ENCODE peak calls at places on chromosomes 5 and 9, in eight cellular contexts. M, C, K, A, E, X, I and N are unnamed samples.

GRCh38 chr5:180289966-180290365 is 1.9 kb downstream of the MAPK9 start:
- DNase-seq in I (no peak), E (no peak), C (no peak), X (no peak), A (no peak), M (no peak), K (no peak), N (no peak)

GRCh38 chr5:28473531-28474107 is 1435.2 kb upstream of the CDH9 start:
- DNase-seq in I (peak), C (peak), X (no peak), M (no peak), K (peak), A (no peak), E (peak), N (peak)

GRCh38 chr9:35858428-35858827 is 11.8 kb downstream of the OR13J1 start:
- DNase-seq in I (no peak), K (no peak), M (no peak), C (no peak), A (no peak), X (no peak), E (no peak), N (no peak)

GRCh38 chr5:126503602-126504104 is 80.4 kb downstream of the GRAMD2B start:
- DNase-seq in E (peak), X (peak), M (no peak), A (no peak), I (peak), C (no peak), K (peak), N (peak)

GRCh38 chr5:171521219-171521633 is 101.8 kb downstream of the FGF18 start:
- DNase-seq in I (peak), E (peak), K (peak), X (peak), A (no peak), C (no peak), M (peak), N (peak)

GRCh38 chr9:79667716-79668458 is 96.1 kb downstream of the TLE4 start:
- DNase-seq in M (no peak), X (no peak), I (no peak), A (no peak), K (no peak), E (peak), C (no peak), N (no peak)

GRCh38 chr5:56345352-56345751 is 112.2 kb upstream of the ANKRD55 start:
- DNase-seq in X (no peak), A (no peak), M (no peak), C (no peak), E (no peak), K (no peak), I (no peak), N (no peak)

GRCh38 chr9:12775963-12776774 is 1.3 kb downstream of the LURAP1L start:
- DNase-seq in E (peak), M (peak), X (peak), C (peak), A (no peak), I (peak), K (peak), N (peak)

GRCh38 chr5:171954721-171955120 is 51.7 kb downstream of the FBXW11 start:
- DNase-seq in K (peak), X (no peak), I (peak), M (no peak), E (peak), A (no peak), C (no peak), N (no peak)

GRCh38 chr9:1875921-1876448 is 139.2 kb upstream of the SMARCA2 start:
- DNase-seq in M (no peak), C (no peak), A (peak), K (peak), E (no peak), I (no peak), X (no peak), N (no peak)

GRCh38 chr9:16262467-16263261 is 607.8 kb downstream of the BNC2 start:
- DNase-seq in A (no peak), I (peak), X (no peak), M (no peak), E (no peak), K (peak), C (no peak), N (peak)

GRCh38 chr5:16935271-16936149 is 578 bp downstream of the MYO10 start:
- DNase-seq in E (peak), M (peak), X (no peak), I (peak), K (peak), C (no peak), A (peak), N (peak)

GRCh38 chr5:135211083-135211790 is 177.2 kb upstream of the PITX1 start:
- DNase-seq in X (no peak), M (no peak), I (no peak), C (no peak), K (no peak), E (no peak), A (no peak), N (no peak)

GRCh38 chr9:124255222-124255621 is 2.5 kb upstream of the NEK6 start:
- DNase-seq in A (no peak), M (no peak), I (no peak), X (no peak), C (no peak), K (no peak), E (no peak), N (no peak)

GRCh38 chr9:70293214-70293613 is 34.4 kb downstream of the SMC5 start:
- DNase-seq in C (no peak), A (no peak), X (no peak), E (no peak), M (no peak), I (no peak), K (no peak), N (no peak)

GRCh38 chr5:135317286-135317685 is 81.7 kb downstream of the MACROH2A1 start:
- DNase-seq in C (no peak), A (no peak), X (no peak), M (no peak), K (no peak), E (no peak), I (no peak), N (no peak)

GRCh38 chr5:1554410-1554967 is 30.7 kb upstream of the LPCAT1 start:
- DNase-seq in E (no peak), I (no peak), A (no peak), K (no peak), X (no peak), M (no peak), C (no peak), N (no peak)

GRCh38 chr9:35726876-35727438 is 5.0 kb downstream of the TLN1 start:
- DNase-seq in E (no peak), K (peak), I (peak), M (peak), A (peak), X (no peak), C (no peak), N (peak)

GRCh38 chr9:121434946-121435345 is 64.7 kb downstream of the GGTA1 start:
- DNase-seq in A (no peak), E (peak), M (no peak), K (peak), X (no peak), I (peak), C (no peak), N (no peak)

GRCh38 chr9:99305820-99306811 is 84.0 kb downstream of the SEC61B start:
- DNase-seq in M (no peak), X (no peak), A (no peak), C (no peak), K (no peak), I (no peak), E (no peak), N (no peak)

GRCh38 chr5:33891731-33892418 is at the start of gene ADAMTS12:
- DNase-seq in I (peak), K (peak), X (peak), C (no peak), A (no peak), M (no peak), E (no peak), N (peak)

GRCh38 chr5:156402387-156402921 is 75.5 kb downstream of the SGCD start:
- DNase-seq in I (no peak), K (peak), C (no peak), A (peak), E (peak), M (no peak), X (no peak), N (no peak)

GRCh38 chr9:99490736-99491135 is 268.7 kb downstream of the SEC61B start:
- DNase-seq in M (no peak), K (no peak), X (no peak), I (no peak), E (no peak), C (no peak), A (no peak), N (no peak)